ENCODE peak calls at places on chromosomes 5 and 9, in four cellular contexts. One of them, this sample, is unnamed.

GRCh38 chr9:99368341-99369326 is 146.6 kb downstream of the SEC61B start:
- DNase-seq in HepG2: no peak
- DNase-seq in GM12878: peak
- DNase-seq in H1: no peak
- DNase-seq in this sample: no peak

GRCh38 chr9:126612329-126612812 is 1.4 kb upstream of the LMX1B start:
- DNase-seq in HepG2: no peak
- DNase-seq in GM12878: no peak
- DNase-seq in H1: peak
- DNase-seq in this sample: no peak

GRCh38 chr9:124281934-124282351 is 24.2 kb downstream of the NEK6 start:
- DNase-seq in HepG2: peak
- DNase-seq in GM12878: no peak
- DNase-seq in H1: no peak
- DNase-seq in this sample: no peak

GRCh38 chr5:67214036-67214435 is 17.4 kb upstream of the CD180 start:
- DNase-seq in HepG2: no peak
- DNase-seq in GM12878: no peak
- DNase-seq in H1: no peak
- DNase-seq in this sample: no peak

GRCh38 chr5:6328173-6328572 is 50.2 kb downstream of the MED10 start:
- DNase-seq in HepG2: peak
- DNase-seq in GM12878: no peak
- DNase-seq in H1: peak
- DNase-seq in this sample: peak

GRCh38 chr5:39427225-39427624 is 2.4 kb upstream of the DAB2 start:
- DNase-seq in HepG2: no peak
- DNase-seq in GM12878: no peak
- DNase-seq in H1: no peak
- DNase-seq in this sample: no peak

GRCh38 chr9:4640027-4640426 is 22.1 kb upstream of the PLPP6 start:
- DNase-seq in HepG2: peak
- DNase-seq in GM12878: no peak
- DNase-seq in H1: no peak
- DNase-seq in this sample: no peak

GRCh38 chr5:109682383-109682782 is 7.3 kb upstream of the MAN2A1 start:
- DNase-seq in HepG2: no peak
- DNase-seq in GM12878: no peak
- DNase-seq in H1: no peak
- DNase-seq in this sample: no peak

GRCh38 chr5:177447611-177448243 is 1.1 kb downstream of the PRR7 start:
- DNase-seq in HepG2: peak
- DNase-seq in GM12878: no peak
- DNase-seq in H1: peak
- DNase-seq in this sample: no peak

GRCh38 chr5:1172670-1173404 is 28.6 kb upstream of the SLC6A19 start:
- DNase-seq in HepG2: no peak
- DNase-seq in GM12878: no peak
- DNase-seq in H1: no peak
- DNase-seq in this sample: no peak

GRCh38 chr5:144467795-144468194 is 297.1 kb downstream of the KCTD16 start:
- DNase-seq in HepG2: peak
- DNase-seq in GM12878: no peak
- DNase-seq in H1: peak
- DNase-seq in this sample: peak

GRCh38 chr9:126719677-126720435 is 85.0 kb upstream of the ZBTB43 start:
- DNase-seq in HepG2: peak
- DNase-seq in GM12878: peak
- DNase-seq in H1: peak
- DNase-seq in this sample: peak

GRCh38 chr5:17224858-17225436 is 7.5 kb downstream of the BASP1 start:
- DNase-seq in HepG2: no peak
- DNase-seq in GM12878: peak
- DNase-seq in H1: no peak
- DNase-seq in this sample: no peak

GRCh38 chr9:114803886-114804285 is 2.0 kb downstream of the TNFSF15 start:
- DNase-seq in HepG2: no peak
- DNase-seq in GM12878: no peak
- DNase-seq in H1: no peak
- DNase-seq in this sample: no peak

GRCh38 chr5:147310059-147310704 is 75.4 kb downstream of the STK32A start:
- DNase-seq in HepG2: no peak
- DNase-seq in GM12878: no peak
- DNase-seq in H1: no peak
- DNase-seq in this sample: no peak

GRCh38 chr5:69404659-69405330 is 10.1 kb upstream of the MARVELD2 start:
- DNase-seq in HepG2: no peak
- DNase-seq in GM12878: no peak
- DNase-seq in H1: no peak
- DNase-seq in this sample: no peak

GRCh38 chr5:162325143-162325727 is 257.7 kb downstream of the GABRG2 start:
- DNase-seq in HepG2: no peak
- DNase-seq in GM12878: no peak
- DNase-seq in H1: no peak
- DNase-seq in this sample: no peak

DNA sequence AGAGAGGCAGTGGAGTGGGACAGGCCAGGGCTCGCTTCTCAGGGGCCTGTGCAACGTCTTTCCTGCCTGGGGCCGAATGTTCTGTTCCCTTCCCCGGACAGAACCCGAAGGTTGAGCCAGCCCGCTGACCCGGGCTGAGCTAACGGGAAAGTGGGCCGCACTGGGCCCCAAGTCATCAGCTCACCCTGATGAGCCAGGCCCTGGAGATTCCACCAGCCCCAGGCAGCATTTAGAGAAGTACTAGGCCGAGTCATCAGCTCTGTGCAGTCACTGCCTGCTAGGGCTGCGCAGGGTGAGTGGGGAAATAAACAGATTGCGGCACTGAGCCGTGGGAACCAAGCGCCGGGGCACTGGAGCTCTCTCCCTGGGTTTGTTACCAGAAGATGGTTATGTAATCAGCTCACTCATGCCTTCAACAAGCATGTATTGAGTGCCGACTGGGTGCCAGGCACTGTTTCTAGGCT is 29.1 kb upstream of the DUSP1 start:
- DNase-seq in HepG2: no peak
- DNase-seq in GM12878: no peak
- DNase-seq in H1: no peak
- DNase-seq in this sample: no peak
- TF ChIP-seq SUZ12 in HepG2: no peak
- TF ChIP-seq SUZ12 in GM12878: no peak
- TF ChIP-seq SUZ12 in H1: no peak
- TF ChIP-seq SUZ12 in this sample: no peak

GRCh38 chr5:154966081-154966841 is 25.4 kb downstream of the MRPL22 start:
- DNase-seq in HepG2: no peak
- DNase-seq in GM12878: no peak
- DNase-seq in H1: no peak
- DNase-seq in this sample: no peak
- H3K4me3 ChIP-seq in HepG2: no peak
- H3K4me3 ChIP-seq in GM12878: no peak
- H3K4me3 ChIP-seq in H1: no peak
- H3K4me3 ChIP-seq in this sample: no peak

GRCh38 chr5:35041251-35041650 is 6.5 kb downstream of the AGXT2 start:
- DNase-seq in HepG2: no peak
- DNase-seq in GM12878: no peak
- DNase-seq in H1: no peak
- DNase-seq in this sample: no peak
- TF ChIP-seq SUZ12 in HepG2: no peak
- TF ChIP-seq SUZ12 in GM12878: no peak
- TF ChIP-seq SUZ12 in H1: no peak
- TF ChIP-seq SUZ12 in this sample: no peak

GRCh38 chr5:135269224-135269623 is 129.8 kb downstream of the MACROH2A1 start:
- DNase-seq in HepG2: no peak
- DNase-seq in GM12878: no peak
- DNase-seq in H1: no peak
- DNase-seq in this sample: no peak

GRCh38 chr5:135273212-135273611 is 125.8 kb downstream of the MACROH2A1 start:
- DNase-seq in HepG2: no peak
- DNase-seq in GM12878: no peak
- DNase-seq in H1: no peak
- DNase-seq in this sample: no peak

GRCh38 chr5:135269828-135270545 is 129.0 kb downstream of the MACROH2A1 start:
- DNase-seq in HepG2: no peak
- DNase-seq in GM12878: no peak
- DNase-seq in H1: no peak
- DNase-seq in this sample: no peak

GRCh38 chr5:135272311-135272805 is 126.7 kb downstream of the MACROH2A1 start:
- DNase-seq in HepG2: no peak
- DNase-seq in GM12878: no peak
- DNase-seq in H1: no peak
- DNase-seq in this sample: no peak

GRCh38 chr5:135271533-135272310 is 127.3 kb downstream of the MACROH2A1 start:
- DNase-seq in HepG2: peak
- DNase-seq in GM12878: no peak
- DNase-seq in H1: no peak
- DNase-seq in this sample: no peak
- H3K4me3 ChIP-seq in HepG2: no peak
- H3K4me3 ChIP-seq in GM12878: no peak
- H3K4me3 ChIP-seq in H1: no peak
- H3K4me3 ChIP-seq in this sample: no peak

DNA sequence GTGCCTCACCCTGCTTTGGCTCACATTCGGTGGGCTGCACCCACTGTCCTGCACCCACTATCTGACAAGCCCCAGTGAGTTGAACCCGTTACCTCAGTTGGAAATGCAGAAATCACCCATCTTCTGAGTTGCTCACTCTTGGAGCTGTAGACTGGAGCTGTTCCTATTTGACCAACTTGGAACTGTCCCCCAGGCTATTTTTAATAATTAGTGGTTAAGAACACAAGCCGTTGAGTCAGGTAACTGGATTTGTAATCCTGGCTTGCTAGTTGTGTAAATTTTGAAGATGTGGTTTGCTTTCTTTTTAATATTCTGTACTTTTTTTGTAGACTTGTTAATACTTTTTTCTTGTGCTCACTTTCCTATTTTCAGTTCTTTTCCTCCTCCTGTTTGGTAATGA is 81.2 kb downstream of the CNTLN start:
- DNase-seq in HepG2: no peak
- DNase-seq in GM12878: no peak
- DNase-seq in H1: no peak
- DNase-seq in this sample: no peak
- TF ChIP-seq SUZ12 in HepG2: no peak
- TF ChIP-seq SUZ12 in GM12878: no peak
- TF ChIP-seq SUZ12 in H1: no peak
- TF ChIP-seq SUZ12 in this sample: no peak

This sample was measured in NT2/D1.